ENCODE peak calls at places on chromosomes 3 and 15, in four cellular contexts. Q is MCF 10A, B is globus pallidus, Y is HTR-8/SVneo. C is an unnamed sample.

GRCh38 chr15:61871926-61872522 is 188.2 kb downstream of the VPS13C start:
- DNase-seq in Q (peak; percentile 38), B (peak; percentile 27), Y (peak; percentile 5), C (no peak)

GRCh38 chr15:87604857-87605446 is 651.6 kb downstream of the NTRK3 start:
- DNase-seq in Q (peak; percentile 19), B (peak; percentile 57), Y (peak; percentile 8), C (no peak)

GRCh38 chr3:25448750-25449684 is 21.0 kb downstream of the RARB start:
- DNase-seq in Q (peak; percentile 76), B (peak; percentile 47), Y (peak; percentile 21), C (no peak)

GRCh38 chr15:89649716-89650115 is 5.6 kb downstream of the KIF7 start:
- DNase-seq in Q (no peak), B (no peak), Y (no peak), C (no peak)

GRCh38 chr3:73766599-73767378 is 142.0 kb upstream of the PDZRN3 start:
- DNase-seq in Q (peak; percentile 11), B (no peak), Y (no peak), C (no peak)

GRCh38 chr3:111547645-111548044 is 5.6 kb downstream of the CD96 start:
- DNase-seq in Q (no peak), B (no peak), Y (no peak), C (no peak)

GRCh38 chr3:84440306-84440705 is 518.5 kb upstream of the CADM2 start:
- DNase-seq in Q (no peak), B (no peak), Y (no peak), C (no peak)

GRCh38 chr3:117589454-117589853 is 879.9 kb downstream of the TUSC7 start:
- DNase-seq in Q (no peak), B (peak; percentile 51), Y (no peak), C (no peak)

GRCh38 chr3:169661567-169662214 is 1.8 kb downstream of the MECOM start:
- DNase-seq in Q (peak; percentile 54), B (no peak), Y (peak; percentile 23), C (no peak)

GRCh38 chr15:95742836-95743235 is 587.7 kb upstream of the NR2F2 start:
- DNase-seq in Q (peak; percentile 22), B (no peak), Y (no peak), C (no peak)

GRCh38 chr15:66472176-66472999 is 25.2 kb downstream of the SNAPC5 start:
- DNase-seq in Q (no peak), B (no peak), Y (no peak), C (no peak)

GRCh38 chr3:159829056-159829995 is 159.3 kb upstream of the IL12A start:
- DNase-seq in Q (peak; percentile 99), B (peak; percentile 73), Y (peak; percentile 66), C (peak; percentile 92)

GRCh38 chr15:34329006-34329405 is 8.6 kb downstream of the SLC12A6 start:
- DNase-seq in Q (no peak), B (no peak), Y (no peak), C (no peak)

GRCh38 chr3:180983136-180983535 is 6.4 kb downstream of the DNAJC19 start:
- DNase-seq in Q (no peak), B (no peak), Y (no peak), C (no peak)

C was measured in epithelial cell of prostate.